ENCODE peak calls at places on chromosomes 7 and 10, in five cellular contexts. N, L, U, G and E are unnamed samples.

GRCh38 chr7:37920619-37921339 is at the start of gene EPDR1:
- DNase-seq in N (peak; percentile 21), L (peak; percentile 54), U (no peak), G (no peak), E (peak; percentile 60)

GRCh38 chr10:58839771-58840170 is 327.1 kb downstream of the BICC1 start:
- DNase-seq in N (no peak), L (no peak), U (no peak), G (no peak), E (no peak)

GRCh38 chr7:13282377-13282980 is 595.0 kb downstream of the ARL4A start:
- DNase-seq in N (no peak), L (no peak), U (no peak), G (peak; percentile 13), E (no peak)

GRCh38 chr10:15439381-15439837 is 68.3 kb upstream of the FAM171A1 start:
- DNase-seq in N (no peak), L (no peak), U (peak; percentile 91), G (no peak), E (no peak)

GRCh38 chr7:151728746-151729145 is 148.2 kb downstream of the PRKAG2 start:
- DNase-seq in N (no peak), L (no peak), U (no peak), G (no peak), E (no peak)

GRCh38 chr7:131203291-131203976 is 124.2 kb upstream of the MKLN1 start:
- DNase-seq in N (no peak), L (no peak), U (no peak), G (no peak), E (no peak)

GRCh38 chr10:87635498-87636312 is 24.0 kb upstream of the PAPSS2 start:
- DNase-seq in N (no peak), L (no peak), U (no peak), G (peak; percentile 38), E (no peak)

GRCh38 chr10:46556515-46557318 is at the start of gene GPRIN2:
- DNase-seq in N (no peak), L (peak; percentile 56), U (no peak), G (no peak), E (peak; percentile 86)

GRCh38 chr7:30433082-30433481 is 45.5 kb downstream of the NOD1 start:
- DNase-seq in N (no peak), L (peak; percentile 62), U (peak; percentile 75), G (peak; percentile 27), E (peak; percentile 43)

GRCh38 chr7:27723086-27723485 is 16.9 kb upstream of the TAX1BP1 start:
- DNase-seq in N (no peak), L (no peak), U (no peak), G (no peak), E (no peak)
- TF ChIP-seq CTCF in N (no peak), L (no peak), U (no peak), G (no peak), E (no peak)

GRCh38 chr7:90216771-90217170 is 5.2 kb downstream of the STEAP2 start:
- DNase-seq in N (no peak), L (no peak), U (no peak), G (no peak), E (no peak)
- H3K27ac ChIP-seq in N (no peak overlapping the region), L (peak overlapping the region; percentile 93), U (no peak overlapping the region), G (no peak overlapping the region), E (no peak overlapping the region)

GRCh38 chr7:158444501-158445420 is 142.9 kb downstream of the PTPRN2 start:
- DNase-seq in N (no peak), L (no peak), U (no peak), G (no peak), E (no peak)
- H3K9me3 ChIP-seq in N (no peaks in the 10 kb centered on the region), L (no peaks in the 10 kb centered on the region), U (no peaks in the 10 kb centered on the region), G (peaks cover 92% of the 10 kb centered on the region), E (no peaks in the 10 kb centered on the region)

GRCh38 chr7:70693690-70694356 is 438.1 kb upstream of the GALNT17 start:
- DNase-seq in N (peak; percentile 76), L (peak; percentile 74), U (peak; percentile 80), G (no peak), E (peak; percentile 88)
- TF ChIP-seq CTCF in N (no peak), L (peak; percentile 41), U (no peak), G (no peak), E (peak; percentile 26)

GRCh38 chr7:89091550-89091949 is 296.0 kb upstream of the TEX47 start:
- DNase-seq in N (no peak), L (no peak), U (no peak), G (no peak), E (no peak)
- H3K27ac ChIP-seq in N (no peak overlapping the region), L (no peak overlapping the region), U (no peak overlapping the region), G (no peak overlapping the region), E (no peak overlapping the region)